ENCODE peak calls at places on chromosomes 5 and 9, in six cellular contexts. C is H54, V is OCI-LY7, H is AG09309, Q is mesendoderm, W is skeletal muscle cell. A is an unnamed sample.

GRCh38 chr5:95901676-95902646 is 59.7 kb downstream of the ELL2 start:
- DNase-seq in C (no peak), V (no peak), H (no peak), Q (peak; percentile 28), W (peak; percentile 48), A (no peak)

GRCh38 chr5:40634593-40634992 is 45.1 kb upstream of the PTGER4 start:
- DNase-seq in C (no peak), V (no peak), H (no peak), Q (no peak), W (no peak), A (no peak)

GRCh38 chr9:101727621-101728524 is 10.6 kb downstream of the GRIN3A start:
- DNase-seq in C (no peak), V (peak; percentile 37), H (no peak), Q (peak; percentile 90), W (no peak), A (no peak)

GRCh38 chr9:94909250-94909894 is 182.9 kb downstream of the AOPEP start:
- DNase-seq in C (peak; percentile 55), V (no peak), H (no peak), Q (no peak), W (no peak), A (no peak)

GRCh38 chr9:71929223-71929622 is 17.8 kb downstream of the C9orf85 start:
- DNase-seq in C (no peak), V (no peak), H (peak; percentile 50), Q (no peak), W (peak; percentile 84), A (no peak)

GRCh38 chr5:1484416-1485319 is 39.1 kb downstream of the LPCAT1 start:
- DNase-seq in C (no peak), V (peak; percentile 72), H (no peak), Q (no peak), W (no peak), A (no peak)

GRCh38 chr5:74212336-74212735 is 428.2 kb downstream of the ENC1 start:
- DNase-seq in C (no peak), V (peak; percentile 35), H (no peak), Q (peak; percentile 88), W (no peak), A (no peak)

GRCh38 chr9:16316911-16317817 is 553.3 kb downstream of the BNC2 start:
- DNase-seq in C (no peak), V (no peak), H (no peak), Q (no peak), W (no peak), A (no peak)

GRCh38 chr5:176470539-176470938 is 22.4 kb downstream of the FAF2 start:
- DNase-seq in C (no peak), V (no peak), H (no peak), Q (no peak), W (no peak), A (no peak)

GRCh38 chr9:35733109-35733541 is 659 bp downstream of the CREB3 start:
- DNase-seq in C (peak; percentile 40), V (peak; percentile 47), H (no peak), Q (peak; percentile 96), W (no peak), A (no peak)

GRCh38 chr5:56211298-56211865 is 21.7 kb downstream of the ANKRD55 start:
- DNase-seq in C (peak; percentile 65), V (no peak), H (peak; percentile 80), Q (peak; percentile 34), W (peak; percentile 77), A (no peak)

GRCh38 chr9:35423499-35423898 is 66.4 kb upstream of the RUSC2 start:
- DNase-seq in C (no peak), V (no peak), H (no peak), Q (no peak), W (no peak), A (no peak)

GRCh38 chr5:101532430-101532829 is 629.3 kb upstream of the ST8SIA4 start:
- DNase-seq in C (no peak), V (no peak), H (no peak), Q (no peak), W (no peak), A (no peak)

GRCh38 chr5:179254638-179255271 is 90.5 kb downstream of the ADAMTS2 start:
- DNase-seq in C (no peak), V (no peak), H (no peak), Q (no peak), W (no peak), A (no peak)